ENCODE peak calls at places on chromosomes 16 and 17, in five cellular contexts. One of them, this sample, is unnamed.

GRCh38 chr16:64532117-64532516 is 589.7 kb downstream of the CDH11 start:
- DNase-seq in WTC11: no peak
- DNase-seq in fibroblast of the aortic adventitia: no peak
- DNase-seq in lower leg skin: no peak
- DNase-seq in H9: no peak
- DNase-seq in this sample: no peak

GRCh38 chr16:65728172-65728571 is 606.3 kb upstream of the CDH11 start:
- DNase-seq in WTC11: no peak
- DNase-seq in fibroblast of the aortic adventitia: peak
- DNase-seq in lower leg skin: peak
- DNase-seq in H9: peak
- DNase-seq in this sample: peak

GRCh38 chr17:4968166-4968915 is 724 bp upstream of the SPAG7 start:
- DNase-seq in fibroblast of the aortic adventitia: peak
- DNase-seq in H9: peak
- DNase-seq in WTC11: peak
- DNase-seq in lower leg skin: no peak
- DNase-seq in this sample: no peak

GRCh38 chr16:81703177-81704155 is 75.6 kb upstream of the PLCG2 start:
- DNase-seq in H9: no peak
- DNase-seq in WTC11: no peak
- DNase-seq in fibroblast of the aortic adventitia: peak
- DNase-seq in lower leg skin: no peak
- DNase-seq in this sample: no peak

GRCh38 chr17:77315551-77316190 is 174.9 kb downstream of the SEC14L1 start:
- DNase-seq in lower leg skin: no peak
- DNase-seq in WTC11: no peak
- DNase-seq in fibroblast of the aortic adventitia: no peak
- DNase-seq in H9: no peak
- DNase-seq in this sample: no peak

GRCh38 chr16:89248196-89249005 is 30.9 kb downstream of the ZNF778 start:
- DNase-seq in fibroblast of the aortic adventitia: no peak
- DNase-seq in H9: no peak
- DNase-seq in lower leg skin: no peak
- DNase-seq in WTC11: peak
- DNase-seq in this sample: no peak

GRCh38 chr16:4376126-4376819 is 4.6 kb downstream of the VASN start:
- DNase-seq in fibroblast of the aortic adventitia: peak
- DNase-seq in WTC11: peak
- DNase-seq in lower leg skin: peak
- DNase-seq in H9: no peak
- DNase-seq in this sample: no peak

GRCh38 chr16:2867987-2868789 is 10.2 kb upstream of the PRSS22 start:
- DNase-seq in lower leg skin: peak
- DNase-seq in H9: peak
- DNase-seq in fibroblast of the aortic adventitia: peak
- DNase-seq in WTC11: peak
- DNase-seq in this sample: peak

GRCh38 chr17:9666461-9667050 is 21.2 kb downstream of the USP43 start:
- DNase-seq in lower leg skin: no peak
- DNase-seq in WTC11: no peak
- DNase-seq in H9: no peak
- DNase-seq in fibroblast of the aortic adventitia: no peak
- DNase-seq in this sample: no peak

GRCh38 chr16:50297301-50298074 is 31.1 kb downstream of the ADCY7 start:
- DNase-seq in H9: peak
- DNase-seq in lower leg skin: no peak
- DNase-seq in WTC11: no peak
- DNase-seq in fibroblast of the aortic adventitia: no peak
- DNase-seq in this sample: no peak

GRCh38 chr16:58098207-58099096 is 30.7 kb downstream of the CFAP20 start:
- DNase-seq in fibroblast of the aortic adventitia: peak
- DNase-seq in H9: no peak
- DNase-seq in lower leg skin: no peak
- DNase-seq in WTC11: no peak
- DNase-seq in this sample: no peak

GRCh38 chr16:53865492-53865863 is 161.5 kb downstream of the FTO start:
- DNase-seq in fibroblast of the aortic adventitia: peak
- DNase-seq in WTC11: no peak
- DNase-seq in lower leg skin: no peak
- DNase-seq in H9: no peak
- DNase-seq in this sample: no peak

GRCh38 chr16:64397945-64398508 is 723.8 kb downstream of the CDH11 start:
- DNase-seq in WTC11: no peak
- DNase-seq in lower leg skin: no peak
- DNase-seq in fibroblast of the aortic adventitia: peak
- DNase-seq in H9: no peak
- DNase-seq in this sample: no peak

GRCh38 chr16:4771646-4772045 is 4.7 kb upstream of the ZNF500 start:
- DNase-seq in H9: no peak
- DNase-seq in lower leg skin: no peak
- DNase-seq in fibroblast of the aortic adventitia: no peak
- DNase-seq in WTC11: no peak
- DNase-seq in this sample: no peak

GRCh38 chr17:48908853-48909394 is 717 bp downstream of the UBE2Z start:
- DNase-seq in fibroblast of the aortic adventitia: peak
- DNase-seq in WTC11: peak
- DNase-seq in H9: peak
- DNase-seq in lower leg skin: peak
- DNase-seq in this sample: peak

GRCh38 chr17:43442711-43443110 is 41.1 kb upstream of the DHX8 start:
- DNase-seq in WTC11: no peak
- DNase-seq in H9: no peak
- DNase-seq in fibroblast of the aortic adventitia: peak
- DNase-seq in lower leg skin: no peak
- DNase-seq in this sample: no peak

GRCh38 chr17:8137645-8138342 is 13.9 kb upstream of the HES7 start:
- DNase-seq in fibroblast of the aortic adventitia: no peak
- DNase-seq in WTC11: no peak
- DNase-seq in H9: peak
- DNase-seq in lower leg skin: peak
- DNase-seq in this sample: no peak

GRCh38 chr17:63946440-63947363 is 14.6 kb upstream of the CD79B start:
- DNase-seq in fibroblast of the aortic adventitia: peak
- DNase-seq in H9: peak
- DNase-seq in WTC11: peak
- DNase-seq in lower leg skin: no peak
- DNase-seq in this sample: peak

GRCh38 chr17:45824475-45824874 is 20.2 kb upstream of the SPPL2C start:
- DNase-seq in lower leg skin: no peak
- DNase-seq in WTC11: peak
- DNase-seq in fibroblast of the aortic adventitia: no peak
- DNase-seq in H9: peak
- DNase-seq in this sample: no peak
- TF ChIP-seq CTCF in lower leg skin: no peak
- TF ChIP-seq CTCF in WTC11: no peak
- TF ChIP-seq CTCF in fibroblast of the aortic adventitia: no peak
- TF ChIP-seq CTCF in H9: peak
- TF ChIP-seq CTCF in this sample: no peak

DNA sequence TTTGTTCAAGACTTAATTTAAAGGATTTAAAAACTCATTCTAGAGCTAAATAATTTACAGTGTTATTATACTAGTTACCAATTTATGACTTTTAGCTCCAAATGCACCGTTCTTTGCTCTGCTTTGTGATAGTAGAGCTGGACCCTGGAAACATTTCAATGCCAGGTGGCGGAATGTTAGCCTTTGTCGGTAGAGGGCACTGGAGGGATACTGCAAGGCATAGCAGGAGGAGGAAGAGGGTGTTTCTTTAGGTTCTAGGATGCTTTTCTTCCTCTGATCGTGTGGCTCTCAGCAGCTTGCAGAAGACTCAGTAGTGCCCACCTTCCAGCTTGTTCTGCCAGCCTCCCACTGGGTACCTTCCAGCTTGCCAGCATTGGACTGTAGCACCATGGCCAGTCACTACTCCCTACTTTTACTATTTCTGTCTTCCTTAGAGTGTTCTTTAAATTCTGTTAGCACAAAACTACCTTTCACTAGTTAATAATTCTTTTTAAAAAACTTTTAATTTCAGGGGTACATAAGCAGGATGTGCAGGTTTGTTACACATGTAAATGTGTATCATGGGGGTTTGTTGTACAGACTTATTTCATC is 325.3 kb downstream of the UTP18 start:
- DNase-seq in WTC11: peak
- DNase-seq in lower leg skin: no peak
- DNase-seq in fibroblast of the aortic adventitia: no peak
- DNase-seq in H9: peak
- DNase-seq in this sample: peak
- TF ChIP-seq CTCF in WTC11: peak
- TF ChIP-seq CTCF in lower leg skin: no peak
- TF ChIP-seq CTCF in fibroblast of the aortic adventitia: no peak
- TF ChIP-seq CTCF in H9: peak
- TF ChIP-seq CTCF in this sample: peak

DNA sequence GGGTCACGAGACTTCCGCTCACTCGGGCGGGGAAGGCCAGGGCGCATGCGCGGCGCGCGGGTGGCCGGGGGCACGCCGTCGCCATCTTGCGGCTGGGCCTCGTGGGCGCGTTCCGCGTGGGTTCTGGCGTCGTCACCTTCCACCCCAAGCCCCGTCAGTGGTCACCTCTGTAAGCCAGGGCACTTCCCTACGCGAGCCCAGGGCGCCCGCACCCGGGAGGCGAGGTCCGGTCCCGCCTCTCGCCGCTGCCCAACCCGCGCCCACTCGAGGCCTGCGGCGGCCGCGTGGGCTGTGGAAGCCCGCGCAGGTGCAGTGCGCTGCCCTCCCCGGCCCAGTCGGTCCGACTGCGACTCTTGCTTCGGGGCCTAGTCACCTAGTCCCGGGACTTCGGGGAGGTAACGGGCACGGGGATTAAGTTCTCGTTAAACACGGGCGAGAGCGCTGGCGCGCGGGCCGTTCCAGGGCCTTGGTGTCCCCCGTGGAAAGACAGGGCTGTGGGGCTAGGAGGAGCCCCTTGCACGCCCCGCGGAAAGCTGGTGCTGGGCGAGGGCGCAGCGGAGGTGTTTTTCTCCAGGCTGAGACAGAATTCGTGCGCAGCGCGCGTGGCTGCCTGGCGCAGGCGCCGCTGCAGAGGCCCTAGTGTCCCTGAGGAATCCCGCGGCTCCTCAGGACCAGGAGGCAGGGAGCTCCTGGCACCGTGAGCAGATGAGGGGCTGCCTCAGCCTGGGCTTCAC is 417 bp upstream of the ARHGDIA start:
- DNase-seq in WTC11: peak
- DNase-seq in H9: peak
- DNase-seq in lower leg skin: peak
- DNase-seq in fibroblast of the aortic adventitia: peak
- DNase-seq in this sample: peak
- TF ChIP-seq CTCF in WTC11: no peak
- TF ChIP-seq CTCF in H9: peak
- TF ChIP-seq CTCF in lower leg skin: no peak
- TF ChIP-seq CTCF in fibroblast of the aortic adventitia: no peak
- TF ChIP-seq CTCF in this sample: peak

DNA sequence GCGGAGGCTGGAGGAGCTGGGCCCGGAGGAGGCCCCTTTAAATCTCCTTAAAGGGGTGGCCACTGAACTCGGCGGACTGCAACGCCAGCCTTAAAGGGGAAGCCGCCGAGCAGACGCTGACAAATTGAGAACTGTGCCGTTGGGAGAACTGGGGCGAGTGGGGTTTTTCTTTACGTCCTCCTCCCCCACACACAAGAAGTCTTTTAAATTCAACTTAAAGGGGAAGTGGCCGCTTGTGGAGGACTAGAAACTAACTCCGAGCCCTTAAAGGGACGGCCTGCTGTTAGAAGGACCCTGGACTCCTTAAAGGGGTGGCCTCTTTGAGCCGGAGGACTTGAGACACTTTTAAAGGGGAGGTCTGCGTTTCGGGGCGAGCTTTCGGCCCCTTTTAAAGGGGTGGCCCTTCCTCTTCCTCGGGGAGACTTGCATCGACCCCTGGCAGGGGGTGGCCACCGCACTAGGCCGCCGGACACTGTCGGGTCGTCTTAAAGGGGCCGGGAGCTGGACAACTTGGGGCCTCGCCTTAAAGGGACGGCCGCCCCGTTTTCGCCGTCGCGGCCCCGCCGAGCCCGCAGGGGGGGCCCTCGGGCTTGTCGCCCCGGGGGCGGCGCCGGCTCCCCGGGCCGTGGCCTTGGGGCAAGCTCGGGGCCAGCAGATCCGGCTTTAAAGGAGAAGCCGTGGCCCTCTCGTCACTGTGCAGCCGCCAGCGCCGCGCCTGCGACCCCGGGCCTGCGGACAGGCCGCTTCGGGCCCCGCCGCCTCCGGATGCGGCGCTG is 688 bp downstream of the FBRS start:
- DNase-seq in H9: no peak
- DNase-seq in lower leg skin: peak
- DNase-seq in fibroblast of the aortic adventitia: peak
- DNase-seq in WTC11: peak
- DNase-seq in this sample: no peak
- TF ChIP-seq CTCF in H9: peak
- TF ChIP-seq CTCF in lower leg skin: no peak
- TF ChIP-seq CTCF in fibroblast of the aortic adventitia: no peak
- TF ChIP-seq CTCF in WTC11: no peak
- TF ChIP-seq CTCF in this sample: no peak

DNA sequence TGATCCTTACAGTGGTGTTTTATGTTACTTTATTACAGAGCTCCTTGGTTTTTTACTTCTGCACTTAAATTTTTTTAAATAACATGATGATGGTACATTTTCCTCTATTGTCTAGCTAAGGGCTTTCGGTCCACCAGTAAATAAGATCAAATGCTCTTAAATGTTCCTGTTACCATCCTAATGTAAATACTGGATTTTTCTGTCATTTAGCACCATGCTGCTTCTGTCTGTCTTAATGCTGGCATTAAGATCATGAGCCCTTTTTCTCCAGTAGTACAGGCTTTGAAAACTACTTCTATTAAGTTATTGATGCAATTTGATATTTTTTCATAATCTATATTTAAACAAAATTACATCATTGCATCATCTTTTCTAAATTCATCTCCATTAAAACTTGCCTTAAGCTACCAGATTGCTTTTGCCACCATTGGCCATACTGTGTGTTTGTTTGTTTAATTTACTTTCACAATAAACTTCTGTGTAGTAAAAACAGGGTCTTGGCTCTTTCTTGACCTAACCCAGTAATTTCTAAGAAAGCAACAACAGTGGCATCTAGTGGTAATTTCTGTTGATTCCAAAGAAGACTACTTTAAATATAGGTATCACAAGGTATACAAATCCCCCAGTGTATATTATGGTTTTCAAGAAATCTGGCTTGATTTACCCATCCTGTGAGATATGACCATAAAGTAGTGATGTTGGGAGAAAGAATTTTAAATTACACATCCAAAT is 9.0 kb upstream of the PHAF1 start:
- DNase-seq in H9: no peak
- DNase-seq in fibroblast of the aortic adventitia: peak
- DNase-seq in lower leg skin: no peak
- DNase-seq in WTC11: no peak
- DNase-seq in this sample: no peak
- TF ChIP-seq CTCF in H9: peak
- TF ChIP-seq CTCF in fibroblast of the aortic adventitia: peak
- TF ChIP-seq CTCF in lower leg skin: no peak
- TF ChIP-seq CTCF in WTC11: no peak
- TF ChIP-seq CTCF in this sample: peak

This sample was measured in neural crest cell.